ENCODE peak calls at places on chromosome 5, in four cellular contexts. I, D, V and S are unnamed samples.

GRCh38 chr5:172175263-172175719 is 12.7 kb downstream of the STK10 start:
- DNase-seq in I (no peak), D (peak), V (no peak), S (no peak)

GRCh38 chr5:106566031-106566430 is 1104.7 kb downstream of the EFNA5 start:
- DNase-seq in I (no peak), D (no peak), V (no peak), S (no peak)

GRCh38 chr5:99835791-99836190 is 699.4 kb upstream of the FAM174A start:
- DNase-seq in I (no peak), D (no peak), V (no peak), S (no peak)

GRCh38 chr5:152246401-152246800 is 158.7 kb downstream of the NMUR2 start:
- DNase-seq in I (peak), D (peak), V (peak), S (no peak)

GRCh38 chr5:160369990-160370712 is at the start of gene C1QTNF2:
- DNase-seq in I (no peak), D (no peak), V (peak), S (peak)

GRCh38 chr5:1338196-1338490 is 6.8 kb downstream of the CLPTM1L start:
- DNase-seq in I (no peak), D (no peak), V (no peak), S (no peak)

GRCh38 chr5:76986828-76987526 is 34.1 kb downstream of the CRHBP start:
- DNase-seq in I (peak), D (no peak), V (no peak), S (no peak)

GRCh38 chr5:153959134-153959957 is 79.4 kb downstream of the FAM114A2 start:
- DNase-seq in I (no peak), D (no peak), V (peak), S (peak)

GRCh38 chr5:110335361-110336046 is 391.0 kb downstream of the TMEM232 start:
- DNase-seq in I (no peak), D (no peak), V (peak), S (no peak)

GRCh38 chr5:51381801-51382507 is 1.3 kb upstream of the ISL1 start:
- DNase-seq in I (no peak), D (no peak), V (no peak), S (no peak)

GRCh38 chr5:150043657-150044333 is 42.6 kb downstream of the CSF1R start:
- DNase-seq in I (no peak), D (no peak), V (peak), S (no peak)

GRCh38 chr5:120082316-120083068 is 381.6 kb upstream of the PRR16 start:
- DNase-seq in I (no peak), D (no peak), V (no peak), S (no peak)

GRCh38 chr5:9251379-9251980 is 294.4 kb downstream of the SEMA5A start:
- DNase-seq in I (no peak), D (no peak), V (peak), S (no peak)

GRCh38 chr5:174087783-174088182 is 42.3 kb downstream of the NSG2 start:
- DNase-seq in I (no peak), D (no peak), V (no peak), S (no peak)

GRCh38 chr5:73188764-73189521 is 15.9 kb downstream of the TMEM174 start:
- DNase-seq in I (peak), D (no peak), V (peak), S (peak)

GRCh38 chr5:33148076-33148501 is 292.7 kb upstream of the TARS1 start:
- DNase-seq in I (no peak), D (peak), V (peak), S (peak)

GRCh38 chr5:32020271-32020670 is 153.8 kb downstream of the GOLPH3 start:
- DNase-seq in I (no peak), D (no peak), V (no peak), S (no peak)

GRCh38 chr5:14915291-14915976 is 43.9 kb upstream of the ANKH start:
- DNase-seq in I (no peak), D (peak), V (peak), S (no peak)

GRCh38 chr5:14914603-14915277 is 43.2 kb upstream of the ANKH start:
- DNase-seq in I (no peak), D (no peak), V (peak), S (no peak)

GRCh38 chr5:14912206-14912605 is 40.6 kb upstream of the ANKH start:
- DNase-seq in I (no peak), D (no peak), V (no peak), S (no peak)

GRCh38 chr5:14914193-14914592 is 42.6 kb upstream of the ANKH start:
- DNase-seq in I (peak), D (no peak), V (no peak), S (no peak)

DNA sequence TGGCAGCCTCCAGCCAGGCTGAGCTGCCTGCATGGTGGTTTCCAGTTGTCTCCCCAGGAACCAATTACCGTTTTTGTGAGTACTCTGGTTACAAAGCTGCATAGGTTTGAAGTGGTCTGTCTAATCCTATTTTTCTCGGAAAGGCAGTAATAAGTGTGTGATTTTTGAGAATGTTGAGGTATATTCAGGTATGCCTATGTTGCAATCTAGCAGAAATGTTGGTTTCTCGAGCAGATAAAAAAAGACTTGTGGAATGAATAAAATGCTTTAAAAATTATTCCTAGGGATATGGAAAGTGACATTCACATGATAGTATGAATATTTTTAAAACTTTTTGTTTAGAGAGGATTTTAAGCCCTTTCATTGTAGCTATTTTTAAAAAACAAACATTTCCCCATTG is 41.6 kb upstream of the ANKH start:
- DNase-seq in I (no peak), D (no peak), V (no peak), S (no peak)
- TF ChIP-seq RAD21 in I (no peak), D (no peak), V (no peak), S (no peak)

GRCh38 chr5:61768692-61769281 is 436.7 kb downstream of the ZSWIM6 start:
- DNase-seq in I (peak), D (peak), V (peak), S (peak)
- TF ChIP-seq MAZ in I (no peak), D (no peak), V (no peak), S (no peak)

GRCh38 chr5:7802855-7803254 is 48.1 kb downstream of the CFAP90 start:
- DNase-seq in I (no peak), D (no peak), V (no peak), S (no peak)

GRCh38 chr5:7801898-7802614 is 48.9 kb downstream of the CFAP90 start:
- DNase-seq in I (no peak), D (no peak), V (no peak), S (no peak)

GRCh38 chr5:7808998-7809397 is 41.9 kb downstream of the CFAP90 start:
- DNase-seq in I (no peak), D (no peak), V (no peak), S (no peak)

GRCh38 chr5:7805379-7805778 is 45.6 kb downstream of the CFAP90 start:
- DNase-seq in I (peak), D (peak), V (peak), S (no peak)
- TF ChIP-seq RAD21 in I (no peak), D (no peak), V (no peak), S (peak)

DNA sequence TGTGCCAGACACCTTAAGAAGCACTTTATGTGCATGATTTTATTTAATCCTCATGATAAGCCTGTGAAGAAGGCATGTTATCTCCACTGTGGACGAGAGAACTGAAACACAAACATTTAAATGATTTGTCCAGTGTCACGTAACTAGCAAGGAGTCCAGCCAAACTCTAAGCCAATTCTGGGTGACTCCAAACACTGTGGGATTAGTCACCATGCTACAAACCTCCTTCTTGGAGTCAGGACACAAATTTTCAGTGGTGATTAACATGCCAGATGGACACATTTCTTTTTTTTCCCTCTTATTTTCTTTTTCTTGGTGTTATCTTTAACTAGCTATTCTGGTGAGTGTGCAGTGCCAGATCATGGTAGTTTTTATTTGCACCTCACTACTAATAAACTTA is 316.8 kb downstream of the NDUFS4 start:
- DNase-seq in I (no peak), D (no peak), V (peak), S (no peak)
- TF ChIP-seq MAZ in I (no peak), D (no peak), V (no peak), S (no peak)

DNA sequence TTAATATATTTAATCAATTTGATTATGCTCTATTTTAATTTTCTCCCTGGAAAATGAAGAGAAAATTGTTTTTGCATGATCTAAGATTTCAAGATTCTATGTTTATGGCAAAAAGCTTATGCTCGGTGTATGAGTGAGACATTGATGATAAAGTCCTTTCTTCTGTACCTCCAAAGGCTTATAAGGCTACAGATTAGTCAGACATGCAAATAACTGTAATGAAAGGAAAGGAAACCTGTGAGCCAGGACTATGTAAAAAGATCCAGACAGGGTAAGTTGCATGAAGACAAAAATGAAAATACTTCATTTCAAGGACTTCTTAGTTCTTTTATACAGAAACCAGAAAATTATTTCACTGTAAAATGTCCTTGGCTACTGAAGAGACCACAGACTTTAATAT is 52.2 kb upstream of the EDIL3 start:
- DNase-seq in I (no peak), D (no peak), V (peak), S (no peak)
- TF ChIP-seq RAD21 in I (no peak), D (no peak), V (no peak), S (no peak)

GRCh38 chr5:80219381-80219780 is 36.5 kb downstream of the SERINC5 start:
- DNase-seq in I (no peak), D (no peak), V (no peak), S (no peak)
- TF ChIP-seq MAZ in I (no peak), D (no peak), V (no peak), S (no peak)

DNA sequence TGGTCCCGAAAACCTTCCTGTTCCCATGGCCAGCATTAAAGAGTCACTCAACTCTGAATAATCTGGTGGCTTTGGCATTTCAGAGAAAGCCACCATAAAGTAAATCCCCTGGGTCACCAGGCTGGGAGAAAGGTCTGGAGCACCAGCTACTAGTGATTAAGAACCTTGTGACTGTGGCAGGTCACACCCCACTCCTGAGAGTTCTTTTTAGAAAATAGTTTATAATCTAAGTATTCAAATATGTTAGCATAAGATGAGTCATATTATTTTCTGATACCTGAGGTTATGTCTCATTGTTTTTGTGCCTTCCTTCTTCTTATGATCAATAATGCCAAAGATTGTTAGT is 351.7 kb downstream of the ARRDC3 start:
- DNase-seq in I (no peak), D (no peak), V (no peak), S (no peak)
- TF ChIP-seq RAD21 in I (no peak), D (no peak), V (no peak), S (no peak)

GRCh38 chr5:157714036-157714435 is 17.2 kb upstream of the THG1L start:
- DNase-seq in I (no peak), D (no peak), V (peak), S (no peak)
- TF ChIP-seq MAZ in I (no peak), D (no peak), V (no peak), S (no peak)

DNA sequence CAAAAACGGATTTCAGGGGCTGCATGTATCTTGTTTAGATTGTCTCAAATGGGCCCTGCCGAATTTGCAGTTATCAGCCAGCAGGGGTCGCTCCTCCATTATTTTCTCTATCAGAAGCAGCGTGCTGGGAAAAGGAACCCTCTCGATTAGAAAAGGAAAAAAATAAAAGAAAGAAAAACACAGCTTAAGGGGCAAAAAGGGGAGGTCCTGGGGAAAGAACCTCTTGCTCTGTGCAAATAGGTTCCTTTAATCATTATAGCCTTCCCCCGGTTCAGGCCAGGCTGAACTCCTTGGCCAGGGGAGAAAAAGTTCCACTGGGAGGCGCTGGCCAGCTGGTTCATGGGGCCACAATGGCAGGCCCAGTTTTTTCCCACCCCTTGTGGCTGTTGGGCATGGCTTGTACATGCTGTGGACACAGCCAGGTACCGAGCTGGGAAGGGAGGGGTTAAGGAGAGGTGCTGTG is 25.0 kb upstream of the CAPSL start:
- DNase-seq in I (peak), D (no peak), V (peak), S (peak)
- TF ChIP-seq RAD21 in I (peak), D (no peak), V (peak), S (peak)